ENCODE peak calls at places on chromosomes 12 and 14, in four cellular contexts. C, X, B and W are unnamed samples. For H3K36me3, the result is how much of the 10 kb centered on the place peaks cover.

GRCh38 chr12:25063873-25064598 is 115.1 kb upstream of the BCAT1 start:
- DNase-seq in B (no peak), C (no peak), X (no peak), W (no peak)

GRCh38 chr12:89247962-89248361 is 104.3 kb downstream of the DUSP6 start:
- DNase-seq in B (no peak), X (no peak), C (peak), W (peak)

GRCh38 chr14:35337557-35338255 is 45.5 kb downstream of the PSMA6 start:
- DNase-seq in B (no peak), C (no peak), X (no peak), W (no peak)

GRCh38 chr12:92735131-92735721 is 32.4 kb downstream of the PLEKHG7 start:
- DNase-seq in C (peak), X (no peak), B (no peak), W (peak)

GRCh38 chr12:6205144-6205539 is 4.9 kb downstream of the CD9 start:
- DNase-seq in X (peak), B (no peak), C (peak), W (no peak)

GRCh38 chr12:131684015-131684725 is 26.7 kb upstream of the SFSWAP start:
- DNase-seq in B (no peak), C (no peak), X (no peak), W (no peak)

GRCh38 chr14:66233571-66233970 is 252.6 kb upstream of the CCDC196 start:
- DNase-seq in B (no peak), X (no peak), C (no peak), W (no peak)

GRCh38 chr12:24133385-24133784 is 183.9 kb upstream of the SOX5 start:
- DNase-seq in B (no peak), C (no peak), X (no peak), W (no peak)

GRCh38 chr14:41609704-41610183 is 3.1 kb downstream of the LRFN5 start:
- DNase-seq in C (peak), B (no peak), X (peak), W (no peak)

GRCh38 chr14:94046696-94047250 is 20.6 kb downstream of the OTUB2 start:
- DNase-seq in X (no peak), C (no peak), B (no peak), W (no peak)

GRCh38 chr14:106378191-106378590 is 851.8 kb downstream of the TMEM121 start:
- DNase-seq in C (no peak), B (no peak), X (no peak), W (no peak)

GRCh38 chr12:26643532-26644315 is 189.3 kb downstream of the ITPR2 start:
- DNase-seq in B (no peak), X (no peak), C (no peak), W (no peak)

GRCh38 chr12:19150273-19150895 is 20.9 kb downstream of the PLEKHA5 start:
- DNase-seq in X (no peak), C (peak), B (no peak), W (peak)

GRCh38 chr12:65962921-65963883 is 138.9 kb downstream of the HMGA2 start:
- DNase-seq in B (no peak), X (no peak), C (no peak), W (no peak)

GRCh38 chr14:22549981-22550670 is 38.9 kb downstream of the DAD1 start:
- DNase-seq in C (peak), X (no peak), B (no peak), W (no peak)

GRCh38 chr14:94679941-94680340 is 67.8 kb downstream of the SERPINA3 start:
- DNase-seq in X (no peak), B (no peak), C (no peak), W (no peak)

GRCh38 chr12:2624543-2625266 is 170.1 kb upstream of the FKBP4 start:
- DNase-seq in X (no peak), C (peak), B (no peak), W (no peak)

GRCh38 chr14:72045885-72046284 is 113.7 kb downstream of the RGS6 start:
- DNase-seq in B (no peak), C (no peak), X (no peak), W (no peak)

GRCh38 chr12:64389154-64389553 is 1.4 kb downstream of the C12orf56 start:
- DNase-seq in X (no peak), B (no peak), C (no peak), W (no peak)

GRCh38 chr12:48151103-48151771 is 6.1 kb downstream of the ASB8 start:
- DNase-seq in B (no peak), C (no peak), X (no peak), W (no peak)

GRCh38 chr12:111685322-111685810 is 390 bp downstream of the BRAP start:
- DNase-seq in C (no peak), X (peak), B (no peak), W (no peak)

GRCh38 chr12:62769076-62769619 is 165.8 kb downstream of the PPM1H start:
- DNase-seq in C (no peak), X (no peak), B (no peak), W (no peak)

GRCh38 chr12:56565510-56566101 is 44.0 kb downstream of the RBMS2 start:
- DNase-seq in B (peak), C (peak), X (peak), W (peak)

GRCh38 chr12:69739287-69740191 is 879 bp downstream of the RAB3IP start:
- DNase-seq in B (peak), X (peak), C (peak), W (no peak)

GRCh38 chr12:21814814-21815213 is 40.3 kb upstream of the KCNJ8 start:
- DNase-seq in B (no peak), C (no peak), X (no peak), W (no peak)

GRCh38 chr14:92040431-92041040 is 677 bp upstream of the TRIP11 start:
- DNase-seq in B (peak), C (peak), X (no peak), W (no peak)

GRCh38 chr12:119911147-119911546 is 34.0 kb upstream of the CIT start:
- DNase-seq in C (peak), B (no peak), X (no peak), W (peak)

GRCh38 chr12:106284294-106285105 is 18.0 kb upstream of the TCP11L2 start:
- DNase-seq in C (no peak), X (no peak), B (no peak), W (no peak)

DNA sequence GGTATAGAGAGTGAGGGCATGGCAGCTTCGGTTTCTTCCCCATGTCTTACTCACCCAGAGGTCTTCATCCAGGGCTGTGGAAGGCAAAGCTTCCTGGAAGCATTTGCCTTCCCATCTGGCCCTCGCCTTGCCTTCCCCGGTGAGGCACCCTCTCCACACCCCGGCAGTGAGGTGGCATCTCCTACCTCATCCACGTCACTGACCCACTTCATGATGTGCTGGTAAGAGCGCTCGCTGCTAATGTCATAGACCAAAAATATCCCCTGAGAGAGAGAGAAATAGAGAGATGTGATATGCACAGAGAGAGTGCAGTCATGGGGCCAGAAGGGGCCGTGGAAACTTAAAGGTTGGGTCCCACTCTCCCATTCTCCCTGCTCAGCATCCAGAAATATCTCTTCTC is 8.3 kb upstream of the GPX2 start:
- DNase-seq in C (no peak), X (peak), B (no peak), W (no peak)
- H3K36me3 ChIP-seq in C (under half), X (under half), B (under half), W (under half)

GRCh38 chr14:69395929-69396328 is 2.2 kb downstream of the ERH start:
- DNase-seq in B (no peak), C (peak), X (no peak), W (no peak)
- H3K36me3 ChIP-seq in B (under half), C (half or more), X (half or more), W (under half)

GRCh38 chr12:71655907-71656306 is 7.7 kb downstream of the ZFC3H1 start:
- DNase-seq in B (no peak), X (no peak), C (no peak), W (no peak)
- H3K36me3 ChIP-seq in B (under half), X (half or more), C (half or more), W (under half)

GRCh38 chr14:21229821-21230220 is 39.4 kb downstream of the HNRNPC start:
- DNase-seq in X (no peak), B (no peak), C (no peak), W (no peak)

GRCh38 chr14:21227150-21227549 is 42.1 kb downstream of the HNRNPC start:
- DNase-seq in X (no peak), C (no peak), B (no peak), W (no peak)

GRCh38 chr14:21231020-21231652 is 38.1 kb downstream of the HNRNPC start:
- DNase-seq in X (no peak), C (no peak), B (no peak), W (no peak)

GRCh38 chr14:21226467-21226866 is 42.8 kb downstream of the HNRNPC start:
- DNase-seq in C (no peak), B (no peak), X (no peak), W (no peak)

GRCh38 chr14:21227981-21228380 is 41.3 kb downstream of the HNRNPC start:
- DNase-seq in C (no peak), X (no peak), B (no peak), W (no peak)
- H3K36me3 ChIP-seq in C (half or more), X (half or more), B (under half), W (under half)

DNA sequence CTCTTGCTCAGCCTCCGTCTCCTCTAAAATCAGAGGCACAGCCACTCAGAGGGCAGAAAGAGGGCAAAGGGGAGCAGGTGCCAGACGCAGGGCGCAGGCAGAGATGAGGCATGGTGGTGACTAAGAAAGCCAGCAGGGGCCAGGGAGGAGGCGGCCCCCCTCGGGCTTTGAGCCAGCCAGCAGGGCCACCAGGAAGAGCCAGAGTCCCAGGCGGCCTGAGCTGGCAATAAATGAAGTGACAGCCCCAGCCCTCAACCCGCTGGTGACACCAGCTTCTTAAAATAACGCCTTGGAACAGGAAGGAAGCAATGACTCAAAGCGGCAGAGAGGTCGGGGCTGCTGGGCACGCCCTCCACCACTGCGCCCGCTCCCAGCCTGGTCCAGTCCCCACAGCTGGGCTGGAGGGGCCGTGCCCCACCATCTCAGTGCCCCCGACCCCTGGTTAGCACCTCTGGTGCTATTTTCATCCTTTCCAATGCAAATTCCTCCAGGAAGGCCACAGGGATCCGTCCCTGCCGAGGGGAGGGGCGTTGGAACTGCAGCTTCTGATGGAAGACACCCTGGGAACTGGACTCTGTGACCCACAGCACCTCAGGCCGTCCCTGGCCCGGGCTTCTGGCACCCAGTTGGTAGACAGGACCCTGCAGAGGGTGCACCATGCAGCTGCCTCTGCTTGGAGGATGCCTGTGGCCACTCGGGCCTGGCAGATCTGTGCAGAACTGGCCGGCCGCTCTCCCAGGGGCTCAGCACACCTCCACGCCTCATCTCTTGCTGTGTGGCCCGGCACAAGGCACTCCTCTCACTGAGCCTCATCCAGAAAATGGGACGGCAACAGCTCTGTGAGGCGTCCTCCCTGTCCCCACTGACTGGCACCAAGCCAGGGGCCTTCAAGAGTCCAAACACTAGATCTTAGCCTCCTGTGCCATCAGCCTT is 113.7 kb downstream of the NCOR2 start:
- DNase-seq in C (peak), X (peak), B (peak), W (peak)
- H3K36me3 ChIP-seq in C (under half), X (under half), B (under half), W (under half)